ENCODE peak calls at places on chromosomes 3 and 15, in five cellular contexts. One of them, this sample, is unnamed.

GRCh38 chr3:178562143-178562868 is 26.1 kb downstream of the KCNMB2 start:
- DNase-seq in uterus: no peak
- DNase-seq in T-helper 1 cell: no peak
- DNase-seq in cardiac muscle cell: peak
- DNase-seq in bronchial epithelial cell: no peak
- DNase-seq in this sample: no peak

GRCh38 chr3:51933471-51934138 is 8.1 kb downstream of the RRP9 start:
- DNase-seq in uterus: no peak
- DNase-seq in T-helper 1 cell: no peak
- DNase-seq in cardiac muscle cell: no peak
- DNase-seq in bronchial epithelial cell: no peak
- DNase-seq in this sample: no peak

GRCh38 chr15:39896837-39897236 is 23.2 kb downstream of the GPR176 start:
- DNase-seq in uterus: no peak
- DNase-seq in T-helper 1 cell: no peak
- DNase-seq in cardiac muscle cell: peak
- DNase-seq in bronchial epithelial cell: no peak
- DNase-seq in this sample: no peak

GRCh38 chr15:51796777-51797474 is 32.5 kb upstream of the TMOD3 start:
- DNase-seq in uterus: no peak
- DNase-seq in T-helper 1 cell: no peak
- DNase-seq in cardiac muscle cell: no peak
- DNase-seq in bronchial epithelial cell: peak
- DNase-seq in this sample: no peak

GRCh38 chr3:46361408-46362283 is 7.7 kb downstream of the CCR2 start:
- DNase-seq in uterus: no peak
- DNase-seq in T-helper 1 cell: no peak
- DNase-seq in cardiac muscle cell: no peak
- DNase-seq in bronchial epithelial cell: peak
- DNase-seq in this sample: no peak

GRCh38 chr15:92907880-92908279 is 7.8 kb downstream of the CHD2 start:
- DNase-seq in uterus: peak
- DNase-seq in T-helper 1 cell: no peak
- DNase-seq in cardiac muscle cell: peak
- DNase-seq in bronchial epithelial cell: peak
- DNase-seq in this sample: no peak

GRCh38 chr15:66078196-66078928 is 175.2 kb downstream of the MEGF11 start:
- DNase-seq in uterus: no peak
- DNase-seq in T-helper 1 cell: no peak
- DNase-seq in cardiac muscle cell: no peak
- DNase-seq in bronchial epithelial cell: no peak
- DNase-seq in this sample: no peak

GRCh38 chr3:8982509-8982908 is 19.2 kb upstream of the RAD18 start:
- DNase-seq in uterus: no peak
- DNase-seq in T-helper 1 cell: no peak
- DNase-seq in cardiac muscle cell: peak
- DNase-seq in bronchial epithelial cell: no peak
- DNase-seq in this sample: no peak

GRCh38 chr3:194973366-194974000 is 287.8 kb downstream of the FAM43A start:
- DNase-seq in uterus: no peak
- DNase-seq in T-helper 1 cell: no peak
- DNase-seq in cardiac muscle cell: no peak
- DNase-seq in bronchial epithelial cell: no peak
- DNase-seq in this sample: no peak

GRCh38 chr3:182424006-182424405 is 369.3 kb upstream of the ATP11B start:
- DNase-seq in uterus: no peak
- DNase-seq in T-helper 1 cell: no peak
- DNase-seq in cardiac muscle cell: no peak
- DNase-seq in bronchial epithelial cell: no peak
- DNase-seq in this sample: no peak

GRCh38 chr3:140093742-140094141 is 158.8 kb downstream of the CLSTN2 start:
- DNase-seq in uterus: peak
- DNase-seq in T-helper 1 cell: no peak
- DNase-seq in cardiac muscle cell: peak
- DNase-seq in bronchial epithelial cell: peak
- DNase-seq in this sample: no peak

GRCh38 chr3:75101329-75102147 is 487.1 kb upstream of the CNTN3 start:
- DNase-seq in uterus: no peak
- DNase-seq in T-helper 1 cell: no peak
- DNase-seq in cardiac muscle cell: no peak
- DNase-seq in bronchial epithelial cell: no peak
- DNase-seq in this sample: peak

GRCh38 chr15:70088427-70088826 is 9.3 kb downstream of the TLE3 start:
- DNase-seq in uterus: no peak
- DNase-seq in T-helper 1 cell: no peak
- DNase-seq in cardiac muscle cell: no peak
- DNase-seq in bronchial epithelial cell: no peak
- DNase-seq in this sample: no peak

GRCh38 chr3:129824926-129825541 is 68.5 kb downstream of the TMCC1 start:
- DNase-seq in uterus: no peak
- DNase-seq in T-helper 1 cell: no peak
- DNase-seq in cardiac muscle cell: peak
- DNase-seq in bronchial epithelial cell: peak
- DNase-seq in this sample: peak

GRCh38 chr3:48001991-48002390 is 14.2 kb downstream of the MAP4 start:
- DNase-seq in uterus: no peak
- DNase-seq in T-helper 1 cell: no peak
- DNase-seq in cardiac muscle cell: no peak
- DNase-seq in bronchial epithelial cell: no peak
- DNase-seq in this sample: no peak

GRCh38 chr3:124172846-124173245 is 180.9 kb upstream of the ROPN1 start:
- DNase-seq in uterus: no peak
- DNase-seq in T-helper 1 cell: no peak
- DNase-seq in cardiac muscle cell: no peak
- DNase-seq in bronchial epithelial cell: no peak
- DNase-seq in this sample: no peak

GRCh38 chr3:131561511-131561910 is 58.7 kb upstream of the MRPL3 start:
- DNase-seq in uterus: no peak
- DNase-seq in T-helper 1 cell: no peak
- DNase-seq in cardiac muscle cell: peak
- DNase-seq in bronchial epithelial cell: no peak
- DNase-seq in this sample: peak

GRCh38 chr3:185406127-185406620 is 43.2 kb downstream of the MAP3K13 start:
- DNase-seq in uterus: no peak
- DNase-seq in T-helper 1 cell: no peak
- DNase-seq in cardiac muscle cell: no peak
- DNase-seq in bronchial epithelial cell: no peak
- DNase-seq in this sample: no peak

GRCh38 chr15:35690698-35691116 is 144.7 kb upstream of the DPH6 start:
- DNase-seq in uterus: peak
- DNase-seq in T-helper 1 cell: no peak
- DNase-seq in cardiac muscle cell: peak
- DNase-seq in bronchial epithelial cell: no peak
- DNase-seq in this sample: no peak

GRCh38 chr15:92845109-92845508 is 55.0 kb upstream of the CHD2 start:
- DNase-seq in uterus: no peak
- DNase-seq in T-helper 1 cell: no peak
- DNase-seq in cardiac muscle cell: peak
- DNase-seq in bronchial epithelial cell: peak
- DNase-seq in this sample: no peak